ENCODE peak calls at places on chromosomes 12 and 14, in nine cellular contexts. S is left ventricle myocardium inferior; H is K562; K is ascending aorta; V is stimulated activated naive CD4-positive, alpha-beta T cell treated with Interleukin-2 at 50 U/mL for 16 hours; O is heart left ventricle; E is lower lobe of right lung; U is body of pancreas; L is amniotic stem cell. B is an unnamed sample.

GRCh38 chr12:103626498-103626897 is 39.4 kb downstream of the STAB2 start:
- DNase-seq in U (no peak), O (peak), E (no peak), S (peak), V (no peak), H (peak), L (no peak), K (peak), B (peak)

GRCh38 chr14:39034481-39035296 is 68.3 kb downstream of the SEC23A start:
- DNase-seq in V (no peak), O (no peak), L (no peak), S (no peak), K (no peak), E (no peak), H (peak), U (peak), B (no peak)

GRCh38 chr12:124049451-124050094 is 76.6 kb downstream of the ZNF664 start:
- DNase-seq in S (no peak), K (no peak), V (no peak), O (no peak), L (no peak), E (no peak), U (no peak), H (no peak), B (no peak)

GRCh38 chr12:47218191-47218654 is 138.5 kb upstream of the AMIGO2 start:
- DNase-seq in H (no peak), K (no peak), U (no peak), S (no peak), E (no peak), O (no peak), L (no peak), V (peak), B (no peak)

GRCh38 chr14:26415618-26416123 is 182.2 kb downstream of the NOVA1 start:
- DNase-seq in U (peak), O (no peak), L (no peak), H (no peak), S (no peak), E (no peak), K (no peak), V (no peak), B (no peak)

GRCh38 chr14:71604231-71604630 is 328.0 kb upstream of the RGS6 start:
- DNase-seq in E (no peak), H (no peak), L (no peak), U (no peak), V (no peak), S (no peak), O (no peak), K (no peak), B (no peak)

GRCh38 chr14:32367501-32367900 is 38.4 kb downstream of the AKAP6 start:
- DNase-seq in U (no peak), S (no peak), E (no peak), K (no peak), V (no peak), L (no peak), H (no peak), O (no peak), B (no peak)

GRCh38 chr12:52191841-52192791 is at the start of gene KRT80:
- DNase-seq in E (peak), U (peak), H (no peak), K (peak), L (peak), V (no peak), S (peak), O (peak), B (no peak)

GRCh38 chr12:124605150-124605549 is 37.7 kb upstream of the NCOR2 start:
- DNase-seq in S (no peak), O (no peak), E (no peak), K (no peak), V (no peak), H (peak), U (no peak), L (no peak), B (no peak)

GRCh38 chr14:35155962-35156361 is 33.6 kb downstream of the PRORP start:
- DNase-seq in K (no peak), V (no peak), U (no peak), L (no peak), S (no peak), H (no peak), E (no peak), O (no peak), B (no peak)

GRCh38 chr12:111783046-111783445 is 16.3 kb downstream of the ALDH2 start:
- DNase-seq in U (no peak), H (no peak), O (no peak), S (no peak), V (no peak), E (no peak), L (no peak), K (no peak), B (no peak)

GRCh38 chr14:104176611-104177010 is 38.2 kb downstream of the KIF26A start:
- DNase-seq in V (no peak), H (no peak), E (no peak), U (no peak), S (no peak), K (no peak), O (no peak), L (no peak), B (no peak)

GRCh38 chr12:2064078-2064507 is 11.3 kb downstream of the CACNA1C start:
- DNase-seq in U (no peak), O (no peak), H (peak), S (no peak), K (no peak), E (no peak), V (no peak), L (no peak), B (no peak)

GRCh38 chr14:30921305-30921704 is 46.9 kb downstream of the COCH start:
- DNase-seq in U (no peak), H (no peak), S (no peak), K (no peak), V (no peak), L (no peak), O (no peak), E (no peak), B (no peak)

GRCh38 chr12:62720661-62721330 is 214.2 kb downstream of the PPM1H start:
- DNase-seq in V (no peak), K (no peak), O (no peak), S (no peak), U (no peak), L (no peak), H (no peak), E (no peak), B (no peak)

GRCh38 chr14:91927216-91927615 is 20.3 kb downstream of the FBLN5 start:
- DNase-seq in L (no peak), U (no peak), K (no peak), H (no peak), V (no peak), E (no peak), O (no peak), S (no peak), B (no peak)

GRCh38 chr12:28497889-28498411 is 307.7 kb downstream of the CCDC91 start:
- DNase-seq in U (no peak), E (no peak), O (no peak), H (no peak), S (no peak), K (no peak), V (no peak), L (no peak), B (no peak)

GRCh38 chr14:61076531-61076930 is 95.5 kb downstream of the SLC38A6 start:
- DNase-seq in H (no peak), K (no peak), S (no peak), V (no peak), U (no peak), E (no peak), O (no peak), L (no peak), B (no peak)

GRCh38 chr12:57372233-57372632 is 58.6 kb downstream of the R3HDM2 start:
- DNase-seq in K (peak), S (no peak), O (no peak), L (no peak), U (peak), V (no peak), H (no peak), E (no peak), B (no peak)

GRCh38 chr14:100362311-100362927 is 39.3 kb downstream of the SLC25A47 start:
- DNase-seq in E (no peak), V (no peak), K (no peak), H (no peak), O (no peak), U (no peak), L (no peak), S (no peak), B (no peak)

GRCh38 chr12:48336564-48336963 is 14.2 kb downstream of the ZNF641 start:
- DNase-seq in K (no peak), L (no peak), H (peak), S (no peak), E (no peak), O (no peak), V (no peak), U (no peak), B (no peak)

GRCh38 chr12:106299193-106299794 is 3.2 kb upstream of the TCP11L2 start:
- DNase-seq in K (no peak), E (no peak), H (no peak), U (no peak), L (no peak), O (no peak), S (no peak), V (no peak), B (no peak)

GRCh38 chr12:109389146-109389545 is 41.4 kb downstream of the MYO1H start:
- DNase-seq in V (no peak), K (no peak), U (no peak), S (no peak), L (no peak), E (no peak), H (peak), O (no peak), B (no peak)

GRCh38 chr14:69796797-69797500 is at the start of gene SLC10A1:
- DNase-seq in S (no peak), V (no peak), H (no peak), U (no peak), E (no peak), O (no peak), K (no peak), L (no peak), B (no peak)

B was measured in neuronal stem cell.